ENCODE peak calls at places on chromosomes 6 and 20, in six cellular contexts. One of them, this sample, is unnamed.

GRCh38 chr6:86215323-86215722 is 572.6 kb upstream of the SYNCRIP start:
- DNase-seq in brain microvascular endothelial cell: no peak
- DNase-seq in mesendoderm: no peak
- DNase-seq in DMS53: no peak
- DNase-seq in activated CD4-positive, alpha-beta T cell treated with anti-CD3 and anti-CD28 coated beads for 36 hours: no peak
- DNase-seq in NCI-H1436: no peak
- DNase-seq in this sample: no peak

GRCh38 chr6:32790306-32790705 is 26.5 kb downstream of the HLA-DOB start:
- DNase-seq in brain microvascular endothelial cell: no peak
- DNase-seq in mesendoderm: peak
- DNase-seq in DMS53: no peak
- DNase-seq in activated CD4-positive, alpha-beta T cell treated with anti-CD3 and anti-CD28 coated beads for 36 hours: no peak
- DNase-seq in NCI-H1436: no peak
- DNase-seq in this sample: peak

GRCh38 chr6:132194529-132194928 is 206.7 kb downstream of the MOXD1 start:
- DNase-seq in brain microvascular endothelial cell: no peak
- DNase-seq in mesendoderm: no peak
- DNase-seq in DMS53: peak
- DNase-seq in activated CD4-positive, alpha-beta T cell treated with anti-CD3 and anti-CD28 coated beads for 36 hours: no peak
- DNase-seq in NCI-H1436: no peak
- DNase-seq in this sample: no peak

GRCh38 chr6:97240222-97240621 is 42.8 kb downstream of the MMS22L start:
- DNase-seq in brain microvascular endothelial cell: peak
- DNase-seq in mesendoderm: no peak
- DNase-seq in DMS53: peak
- DNase-seq in activated CD4-positive, alpha-beta T cell treated with anti-CD3 and anti-CD28 coated beads for 36 hours: no peak
- DNase-seq in NCI-H1436: no peak
- DNase-seq in this sample: peak

GRCh38 chr6:32906539-32906938 is 34.3 kb downstream of the HLA-DMB start:
- DNase-seq in brain microvascular endothelial cell: peak
- DNase-seq in mesendoderm: no peak
- DNase-seq in DMS53: no peak
- DNase-seq in activated CD4-positive, alpha-beta T cell treated with anti-CD3 and anti-CD28 coated beads for 36 hours: no peak
- DNase-seq in NCI-H1436: no peak
- DNase-seq in this sample: peak

GRCh38 chr20:62688855-62689460 is 19.7 kb upstream of the NTSR1 start:
- DNase-seq in brain microvascular endothelial cell: peak
- DNase-seq in mesendoderm: no peak
- DNase-seq in DMS53: peak
- DNase-seq in activated CD4-positive, alpha-beta T cell treated with anti-CD3 and anti-CD28 coated beads for 36 hours: no peak
- DNase-seq in NCI-H1436: no peak
- DNase-seq in this sample: no peak

GRCh38 chr6:107753778-107754177 is 70.3 kb downstream of the SCML4 start:
- DNase-seq in brain microvascular endothelial cell: no peak
- DNase-seq in mesendoderm: no peak
- DNase-seq in DMS53: no peak
- DNase-seq in activated CD4-positive, alpha-beta T cell treated with anti-CD3 and anti-CD28 coated beads for 36 hours: peak
- DNase-seq in NCI-H1436: no peak
- DNase-seq in this sample: no peak

GRCh38 chr6:113092795-113093194 is 745.7 kb downstream of the RFPL4B start:
- DNase-seq in brain microvascular endothelial cell: no peak
- DNase-seq in mesendoderm: no peak
- DNase-seq in DMS53: no peak
- DNase-seq in activated CD4-positive, alpha-beta T cell treated with anti-CD3 and anti-CD28 coated beads for 36 hours: no peak
- DNase-seq in NCI-H1436: no peak
- DNase-seq in this sample: no peak

This sample was measured in cardiac fibroblast.